ENCODE peak calls at places on chromosomes 12 and 14, in seven cellular contexts. One of them, this sample, is unnamed.

GRCh38 chr12:24380122-24380521 is 430.7 kb upstream of the SOX5 start:
- DNase-seq in AG10803: no peak
- DNase-seq in fibroblast of the aortic adventitia: no peak
- DNase-seq in nephron progenitor cell: no peak
- DNase-seq in fibroblast of mammary gland: peak
- DNase-seq in WERI-Rb-1: no peak
- DNase-seq in GM06990: no peak
- DNase-seq in this sample: no peak

GRCh38 chr14:63565448-63565847 is 22.3 kb upstream of the PPP2R5E start:
- DNase-seq in AG10803: no peak
- DNase-seq in fibroblast of the aortic adventitia: no peak
- DNase-seq in nephron progenitor cell: no peak
- DNase-seq in fibroblast of mammary gland: no peak
- DNase-seq in WERI-Rb-1: no peak
- DNase-seq in GM06990: no peak
- DNase-seq in this sample: no peak

GRCh38 chr12:26870491-26871419 is 37.8 kb upstream of the ITPR2 start:
- DNase-seq in AG10803: peak
- DNase-seq in fibroblast of the aortic adventitia: peak
- DNase-seq in nephron progenitor cell: no peak
- DNase-seq in fibroblast of mammary gland: peak
- DNase-seq in WERI-Rb-1: no peak
- DNase-seq in GM06990: peak
- DNase-seq in this sample: no peak

GRCh38 chr14:105069887-105070759 is 4.9 kb upstream of the GPR132 start:
- DNase-seq in AG10803: peak
- DNase-seq in fibroblast of the aortic adventitia: no peak
- DNase-seq in nephron progenitor cell: no peak
- DNase-seq in fibroblast of mammary gland: peak
- DNase-seq in WERI-Rb-1: no peak
- DNase-seq in GM06990: peak
- DNase-seq in this sample: no peak

GRCh38 chr12:22409071-22409951 is 74.8 kb upstream of the ST8SIA1 start:
- DNase-seq in AG10803: no peak
- DNase-seq in fibroblast of the aortic adventitia: peak
- DNase-seq in nephron progenitor cell: no peak
- DNase-seq in fibroblast of mammary gland: no peak
- DNase-seq in WERI-Rb-1: peak
- DNase-seq in GM06990: peak
- DNase-seq in this sample: no peak

GRCh38 chr14:23657959-23658470 is 21.9 kb downstream of the DHRS2 start:
- DNase-seq in AG10803: no peak
- DNase-seq in fibroblast of the aortic adventitia: no peak
- DNase-seq in nephron progenitor cell: no peak
- DNase-seq in fibroblast of mammary gland: no peak
- DNase-seq in WERI-Rb-1: no peak
- DNase-seq in GM06990: no peak
- DNase-seq in this sample: no peak

GRCh38 chr14:65880507-65880906 is 468.0 kb downstream of the FUT8 start:
- DNase-seq in AG10803: peak
- DNase-seq in fibroblast of the aortic adventitia: peak
- DNase-seq in nephron progenitor cell: no peak
- DNase-seq in fibroblast of mammary gland: peak
- DNase-seq in WERI-Rb-1: no peak
- DNase-seq in GM06990: no peak
- DNase-seq in this sample: no peak

GRCh38 chr12:7948585-7949264 is 12.7 kb upstream of the SLC2A3 start:
- DNase-seq in AG10803: no peak
- DNase-seq in fibroblast of the aortic adventitia: no peak
- DNase-seq in nephron progenitor cell: no peak
- DNase-seq in fibroblast of mammary gland: no peak
- DNase-seq in WERI-Rb-1: no peak
- DNase-seq in GM06990: no peak
- DNase-seq in this sample: no peak

GRCh38 chr14:105889666-105890473 is 363.5 kb downstream of the TMEM121 start:
- DNase-seq in AG10803: no peak
- DNase-seq in fibroblast of the aortic adventitia: no peak
- DNase-seq in nephron progenitor cell: no peak
- DNase-seq in fibroblast of mammary gland: no peak
- DNase-seq in WERI-Rb-1: no peak
- DNase-seq in GM06990: no peak
- DNase-seq in this sample: no peak

GRCh38 chr12:50258167-50258551 is 25.2 kb downstream of the LIMA1 start:
- DNase-seq in AG10803: peak
- DNase-seq in fibroblast of the aortic adventitia: no peak
- DNase-seq in nephron progenitor cell: no peak
- DNase-seq in fibroblast of mammary gland: no peak
- DNase-seq in WERI-Rb-1: no peak
- DNase-seq in GM06990: no peak
- DNase-seq in this sample: no peak

DNA sequence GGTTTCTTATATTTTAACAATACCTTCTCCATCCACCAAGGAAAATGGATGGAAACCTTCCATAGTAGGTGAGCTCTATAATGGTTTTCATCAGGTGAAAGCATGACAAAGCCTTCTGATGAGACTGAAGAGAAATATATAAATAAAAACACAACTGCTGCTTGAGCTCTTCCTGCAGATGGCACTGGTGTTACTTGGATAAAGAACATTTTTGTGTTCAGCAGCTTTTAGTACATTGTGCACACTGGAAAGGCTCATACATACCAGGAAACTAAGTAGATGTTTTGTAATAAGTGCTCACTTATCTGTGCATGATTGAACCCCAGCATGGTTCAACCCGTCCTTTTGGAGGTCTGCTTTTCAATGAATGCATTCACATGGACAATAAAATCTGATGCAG is 357.3 kb upstream of the MIS18BP1 start:
- DNase-seq in AG10803: no peak
- DNase-seq in fibroblast of the aortic adventitia: no peak
- DNase-seq in nephron progenitor cell: no peak
- DNase-seq in fibroblast of mammary gland: peak
- DNase-seq in WERI-Rb-1: peak
- DNase-seq in GM06990: no peak
- DNase-seq in this sample: no peak
- TF ChIP-seq CTCF in AG10803: no peak
- TF ChIP-seq CTCF in fibroblast of the aortic adventitia: no peak
- TF ChIP-seq CTCF in nephron progenitor cell: peak
- TF ChIP-seq CTCF in fibroblast of mammary gland: peak
- TF ChIP-seq CTCF in WERI-Rb-1: peak
- TF ChIP-seq CTCF in GM06990: no peak
- TF ChIP-seq CTCF in this sample: peak

GRCh38 chr12:126760109-126760508 is 1506.9 kb upstream of the TMEM132C start:
- DNase-seq in AG10803: no peak
- DNase-seq in fibroblast of the aortic adventitia: no peak
- DNase-seq in nephron progenitor cell: no peak
- DNase-seq in fibroblast of mammary gland: no peak
- DNase-seq in WERI-Rb-1: no peak
- DNase-seq in GM06990: no peak
- DNase-seq in this sample: no peak
- TF ChIP-seq CTCF in AG10803: no peak
- TF ChIP-seq CTCF in fibroblast of the aortic adventitia: no peak
- TF ChIP-seq CTCF in nephron progenitor cell: no peak
- TF ChIP-seq CTCF in fibroblast of mammary gland: no peak
- TF ChIP-seq CTCF in WERI-Rb-1: no peak
- TF ChIP-seq CTCF in GM06990: no peak
- TF ChIP-seq CTCF in this sample: no peak

DNA sequence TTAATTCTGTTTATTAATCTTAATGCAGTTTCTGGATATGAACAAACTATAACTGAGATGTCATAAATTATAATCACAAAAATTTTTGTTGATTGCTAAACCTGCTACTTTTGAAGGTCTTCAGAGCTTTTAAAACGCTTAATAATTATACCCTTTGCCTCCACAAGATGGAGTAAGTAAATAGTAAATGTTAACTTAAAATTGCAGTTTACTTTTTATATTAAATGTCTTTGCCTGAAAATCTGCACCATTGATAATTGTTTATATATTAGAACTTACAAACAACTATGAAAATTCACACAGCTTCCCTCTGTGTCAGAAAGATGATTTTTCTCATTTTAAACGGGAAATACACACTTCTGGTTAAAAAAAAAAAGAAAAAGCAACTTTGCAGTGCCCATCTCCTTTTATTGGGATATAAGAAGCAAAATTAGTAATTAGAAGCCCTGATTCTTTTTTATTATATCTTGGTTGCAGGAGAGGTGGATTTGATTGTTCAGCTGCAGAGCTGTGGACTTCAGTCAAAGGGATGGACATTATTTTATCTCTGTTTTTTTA is 35.6 kb downstream of the SCFD1 start:
- DNase-seq in AG10803: peak
- DNase-seq in fibroblast of the aortic adventitia: peak
- DNase-seq in nephron progenitor cell: no peak
- DNase-seq in fibroblast of mammary gland: peak
- DNase-seq in WERI-Rb-1: no peak
- DNase-seq in GM06990: no peak
- DNase-seq in this sample: no peak
- TF ChIP-seq CTCF in AG10803: peak
- TF ChIP-seq CTCF in fibroblast of the aortic adventitia: peak
- TF ChIP-seq CTCF in nephron progenitor cell: no peak
- TF ChIP-seq CTCF in fibroblast of mammary gland: peak
- TF ChIP-seq CTCF in WERI-Rb-1: no peak
- TF ChIP-seq CTCF in GM06990: peak
- TF ChIP-seq CTCF in this sample: peak

GRCh38 chr12:79508622-79509021 is 182.1 kb downstream of the PAWR start:
- DNase-seq in AG10803: no peak
- DNase-seq in fibroblast of the aortic adventitia: no peak
- DNase-seq in nephron progenitor cell: no peak
- DNase-seq in fibroblast of mammary gland: no peak
- DNase-seq in WERI-Rb-1: no peak
- DNase-seq in GM06990: no peak
- DNase-seq in this sample: no peak
- TF ChIP-seq CTCF in AG10803: no peak
- TF ChIP-seq CTCF in fibroblast of the aortic adventitia: no peak
- TF ChIP-seq CTCF in nephron progenitor cell: no peak
- TF ChIP-seq CTCF in fibroblast of mammary gland: no peak
- TF ChIP-seq CTCF in WERI-Rb-1: no peak
- TF ChIP-seq CTCF in GM06990: no peak
- TF ChIP-seq CTCF in this sample: no peak

GRCh38 chr12:61750604-61751003 is 509.6 kb upstream of the USP15 start:
- DNase-seq in AG10803: peak
- DNase-seq in fibroblast of the aortic adventitia: no peak
- DNase-seq in nephron progenitor cell: no peak
- DNase-seq in fibroblast of mammary gland: peak
- DNase-seq in WERI-Rb-1: no peak
- DNase-seq in GM06990: no peak
- DNase-seq in this sample: no peak
- TF ChIP-seq CTCF in AG10803: no peak
- TF ChIP-seq CTCF in fibroblast of the aortic adventitia: no peak
- TF ChIP-seq CTCF in nephron progenitor cell: no peak
- TF ChIP-seq CTCF in fibroblast of mammary gland: no peak
- TF ChIP-seq CTCF in WERI-Rb-1: no peak
- TF ChIP-seq CTCF in GM06990: no peak
- TF ChIP-seq CTCF in this sample: no peak

DNA sequence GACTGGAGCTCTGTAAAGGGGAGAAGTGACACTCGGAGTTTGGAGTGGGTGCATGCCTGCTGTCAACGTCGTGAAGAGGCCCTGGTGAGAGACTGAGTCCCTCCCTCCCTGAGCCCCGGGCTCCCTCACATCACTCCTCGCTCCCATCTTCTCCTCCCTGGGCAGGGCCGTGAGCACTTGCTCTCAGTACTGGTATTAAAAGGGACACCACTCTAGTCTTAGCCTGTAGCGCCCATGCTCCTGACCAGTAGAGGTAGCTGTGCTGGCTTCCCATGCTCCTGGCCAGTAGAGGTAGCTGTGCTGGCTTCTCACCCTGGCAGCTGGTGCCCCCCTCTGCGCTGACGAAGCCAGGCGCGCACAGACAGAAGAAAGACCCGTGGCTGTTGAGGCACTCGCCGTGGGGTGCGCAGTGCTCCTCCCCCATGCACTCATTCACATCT is 14.7 kb downstream of the ISCA2 start:
- DNase-seq in AG10803: no peak
- DNase-seq in fibroblast of the aortic adventitia: no peak
- DNase-seq in nephron progenitor cell: peak
- DNase-seq in fibroblast of mammary gland: no peak
- DNase-seq in WERI-Rb-1: peak
- DNase-seq in GM06990: no peak
- DNase-seq in this sample: no peak
- TF ChIP-seq CTCF in AG10803: peak
- TF ChIP-seq CTCF in fibroblast of the aortic adventitia: peak
- TF ChIP-seq CTCF in nephron progenitor cell: peak
- TF ChIP-seq CTCF in fibroblast of mammary gland: peak
- TF ChIP-seq CTCF in WERI-Rb-1: peak
- TF ChIP-seq CTCF in GM06990: peak
- TF ChIP-seq CTCF in this sample: peak